ENCODE peak calls at places on chromosome 13, in seven cellular contexts. One of them, this sample, is unnamed.

GRCh38 chr13:26957163-26957562 is 196.6 kb upstream of the GPR12 start:
- ATAC-seq in body of pancreas: no peak
- ATAC-seq in activated naive CD8-positive, alpha-beta T cell treated with anti-CD3 and anti-CD28 coated beads, Interleukin-2, amount 10 ng/mL, durations not matched to agents 7 days and 5 days: no peak
- ATAC-seq in right cardiac atrium: no peak
- ATAC-seq in psoas muscle: no peak
- ATAC-seq in mucosa of descending colon: peak; percentile 23
- ATAC-seq in left cardiac atrium: no peak
- ATAC-seq in this sample: no peak

GRCh38 chr13:68378294-68378693 is 1148.2 kb upstream of the PCDH9 start:
- ATAC-seq in body of pancreas: no peak
- ATAC-seq in activated naive CD8-positive, alpha-beta T cell treated with anti-CD3 and anti-CD28 coated beads, Interleukin-2, amount 10 ng/mL, durations not matched to agents 7 days and 5 days: no peak
- ATAC-seq in right cardiac atrium: no peak
- ATAC-seq in psoas muscle: no peak
- ATAC-seq in mucosa of descending colon: no peak
- ATAC-seq in left cardiac atrium: no peak
- ATAC-seq in this sample: no peak

GRCh38 chr13:30121666-30122065 is 185.7 kb downstream of the KATNAL1 start:
- ATAC-seq in body of pancreas: no peak
- ATAC-seq in activated naive CD8-positive, alpha-beta T cell treated with anti-CD3 and anti-CD28 coated beads, Interleukin-2, amount 10 ng/mL, durations not matched to agents 7 days and 5 days: no peak
- ATAC-seq in right cardiac atrium: no peak
- ATAC-seq in psoas muscle: no peak
- ATAC-seq in mucosa of descending colon: no peak
- ATAC-seq in left cardiac atrium: no peak
- ATAC-seq in this sample: no peak

GRCh38 chr13:114099918-114100445 is 32.4 kb downstream of the RASA3 start:
- ATAC-seq in body of pancreas: peak; percentile 36
- ATAC-seq in activated naive CD8-positive, alpha-beta T cell treated with anti-CD3 and anti-CD28 coated beads, Interleukin-2, amount 10 ng/mL, durations not matched to agents 7 days and 5 days: no peak
- ATAC-seq in right cardiac atrium: no peak
- ATAC-seq in psoas muscle: peak; percentile 42
- ATAC-seq in mucosa of descending colon: peak; percentile 54
- ATAC-seq in left cardiac atrium: no peak
- ATAC-seq in this sample: no peak

GRCh38 chr13:31310781-31311180 is 111.0 kb downstream of the B3GLCT start:
- ATAC-seq in body of pancreas: no peak
- ATAC-seq in activated naive CD8-positive, alpha-beta T cell treated with anti-CD3 and anti-CD28 coated beads, Interleukin-2, amount 10 ng/mL, durations not matched to agents 7 days and 5 days: no peak
- ATAC-seq in right cardiac atrium: peak; percentile 69
- ATAC-seq in psoas muscle: peak; percentile 98
- ATAC-seq in mucosa of descending colon: no peak
- ATAC-seq in left cardiac atrium: peak; percentile 92
- ATAC-seq in this sample: no peak

GRCh38 chr13:33934343-33934742 is 116.4 kb downstream of the RFC3 start:
- ATAC-seq in body of pancreas: no peak
- ATAC-seq in activated naive CD8-positive, alpha-beta T cell treated with anti-CD3 and anti-CD28 coated beads, Interleukin-2, amount 10 ng/mL, durations not matched to agents 7 days and 5 days: no peak
- ATAC-seq in right cardiac atrium: no peak
- ATAC-seq in psoas muscle: no peak
- ATAC-seq in mucosa of descending colon: no peak
- ATAC-seq in left cardiac atrium: no peak
- ATAC-seq in this sample: no peak

GRCh38 chr13:25267715-25268114 is 19.6 kb downstream of the MTMR6 start:
- ATAC-seq in body of pancreas: no peak
- ATAC-seq in activated naive CD8-positive, alpha-beta T cell treated with anti-CD3 and anti-CD28 coated beads, Interleukin-2, amount 10 ng/mL, durations not matched to agents 7 days and 5 days: no peak
- ATAC-seq in right cardiac atrium: no peak
- ATAC-seq in psoas muscle: no peak
- ATAC-seq in mucosa of descending colon: no peak
- ATAC-seq in left cardiac atrium: no peak
- ATAC-seq in this sample: peak; percentile 75

GRCh38 chr13:112692104-112692503 is 2.3 kb downstream of the ATP11A start:
- ATAC-seq in body of pancreas: no peak
- ATAC-seq in activated naive CD8-positive, alpha-beta T cell treated with anti-CD3 and anti-CD28 coated beads, Interleukin-2, amount 10 ng/mL, durations not matched to agents 7 days and 5 days: no peak
- ATAC-seq in right cardiac atrium: no peak
- ATAC-seq in psoas muscle: no peak
- ATAC-seq in mucosa of descending colon: no peak
- ATAC-seq in left cardiac atrium: no peak
- ATAC-seq in this sample: no peak

GRCh38 chr13:114323349-114323748 is 9.0 kb downstream of the CHAMP1 start:
- ATAC-seq in body of pancreas: no peak
- ATAC-seq in activated naive CD8-positive, alpha-beta T cell treated with anti-CD3 and anti-CD28 coated beads, Interleukin-2, amount 10 ng/mL, durations not matched to agents 7 days and 5 days: no peak
- ATAC-seq in right cardiac atrium: no peak
- ATAC-seq in psoas muscle: no peak
- ATAC-seq in mucosa of descending colon: no peak
- ATAC-seq in left cardiac atrium: no peak
- ATAC-seq in this sample: peak; percentile 56

GRCh38 chr13:24348385-24348784 is 39.0 kb downstream of the C1QTNF9 start:
- ATAC-seq in body of pancreas: no peak
- ATAC-seq in activated naive CD8-positive, alpha-beta T cell treated with anti-CD3 and anti-CD28 coated beads, Interleukin-2, amount 10 ng/mL, durations not matched to agents 7 days and 5 days: no peak
- ATAC-seq in right cardiac atrium: no peak
- ATAC-seq in psoas muscle: no peak
- ATAC-seq in mucosa of descending colon: peak; percentile 24
- ATAC-seq in left cardiac atrium: no peak
- ATAC-seq in this sample: no peak

GRCh38 chr13:79466852-79467251 is 14.1 kb upstream of the NDFIP2 start:
- ATAC-seq in body of pancreas: no peak
- ATAC-seq in activated naive CD8-positive, alpha-beta T cell treated with anti-CD3 and anti-CD28 coated beads, Interleukin-2, amount 10 ng/mL, durations not matched to agents 7 days and 5 days: no peak
- ATAC-seq in right cardiac atrium: no peak
- ATAC-seq in psoas muscle: no peak
- ATAC-seq in mucosa of descending colon: no peak
- ATAC-seq in left cardiac atrium: no peak
- ATAC-seq in this sample: no peak

GRCh38 chr13:58531614-58532013 is 900.1 kb downstream of the PCDH17 start:
- ATAC-seq in body of pancreas: no peak
- ATAC-seq in activated naive CD8-positive, alpha-beta T cell treated with anti-CD3 and anti-CD28 coated beads, Interleukin-2, amount 10 ng/mL, durations not matched to agents 7 days and 5 days: no peak
- ATAC-seq in right cardiac atrium: no peak
- ATAC-seq in psoas muscle: no peak
- ATAC-seq in mucosa of descending colon: no peak
- ATAC-seq in left cardiac atrium: no peak
- ATAC-seq in this sample: no peak

GRCh38 chr13:44921931-44922758 is 67.1 kb downstream of the NUFIP1 start:
- ATAC-seq in body of pancreas: peak; percentile 10
- ATAC-seq in activated naive CD8-positive, alpha-beta T cell treated with anti-CD3 and anti-CD28 coated beads, Interleukin-2, amount 10 ng/mL, durations not matched to agents 7 days and 5 days: no peak
- ATAC-seq in right cardiac atrium: peak; percentile 53
- ATAC-seq in psoas muscle: peak; percentile 78
- ATAC-seq in mucosa of descending colon: peak; percentile 60
- ATAC-seq in left cardiac atrium: peak; percentile 10
- ATAC-seq in this sample: no peak

GRCh38 chr13:95677564-95678386 is 836 bp downstream of the DNAJC3 start:
- ATAC-seq in body of pancreas: no peak
- ATAC-seq in activated naive CD8-positive, alpha-beta T cell treated with anti-CD3 and anti-CD28 coated beads, Interleukin-2, amount 10 ng/mL, durations not matched to agents 7 days and 5 days: no peak
- ATAC-seq in right cardiac atrium: no peak
- ATAC-seq in psoas muscle: peak; percentile 21
- ATAC-seq in mucosa of descending colon: no peak
- ATAC-seq in left cardiac atrium: peak; percentile 4
- ATAC-seq in this sample: no peak

GRCh38 chr13:57629821-57630235 is 1.7 kb upstream of the PCDH17 start:
- ATAC-seq in body of pancreas: peak; percentile 76
- ATAC-seq in activated naive CD8-positive, alpha-beta T cell treated with anti-CD3 and anti-CD28 coated beads, Interleukin-2, amount 10 ng/mL, durations not matched to agents 7 days and 5 days: peak; percentile 39
- ATAC-seq in right cardiac atrium: peak; percentile 87
- ATAC-seq in psoas muscle: peak; percentile 55
- ATAC-seq in mucosa of descending colon: peak; percentile 27
- ATAC-seq in left cardiac atrium: peak; percentile 84
- ATAC-seq in this sample: peak; percentile 80

GRCh38 chr13:113545455-113545930 is 39.1 kb upstream of the TFDP1 start:
- ATAC-seq in body of pancreas: no peak
- ATAC-seq in activated naive CD8-positive, alpha-beta T cell treated with anti-CD3 and anti-CD28 coated beads, Interleukin-2, amount 10 ng/mL, durations not matched to agents 7 days and 5 days: no peak
- ATAC-seq in right cardiac atrium: peak; percentile 52
- ATAC-seq in psoas muscle: no peak
- ATAC-seq in mucosa of descending colon: no peak
- ATAC-seq in left cardiac atrium: peak; percentile 28
- ATAC-seq in this sample: no peak

GRCh38 chr13:28564030-28564429 is 69.1 kb upstream of the FLT1 start:
- ATAC-seq in body of pancreas: no peak
- ATAC-seq in activated naive CD8-positive, alpha-beta T cell treated with anti-CD3 and anti-CD28 coated beads, Interleukin-2, amount 10 ng/mL, durations not matched to agents 7 days and 5 days: no peak
- ATAC-seq in right cardiac atrium: no peak
- ATAC-seq in psoas muscle: no peak
- ATAC-seq in mucosa of descending colon: peak; percentile 88
- ATAC-seq in left cardiac atrium: no peak
- ATAC-seq in this sample: no peak

GRCh38 chr13:28451482-28452217 is 43.3 kb downstream of the FLT1 start:
- ATAC-seq in body of pancreas: no peak
- ATAC-seq in activated naive CD8-positive, alpha-beta T cell treated with anti-CD3 and anti-CD28 coated beads, Interleukin-2, amount 10 ng/mL, durations not matched to agents 7 days and 5 days: no peak
- ATAC-seq in right cardiac atrium: peak; percentile 83
- ATAC-seq in psoas muscle: no peak
- ATAC-seq in mucosa of descending colon: no peak
- ATAC-seq in left cardiac atrium: peak; percentile 77
- ATAC-seq in this sample: no peak

GRCh38 chr13:97367427-97367826 is 66.5 kb upstream of the RAP2A start:
- ATAC-seq in body of pancreas: no peak
- ATAC-seq in activated naive CD8-positive, alpha-beta T cell treated with anti-CD3 and anti-CD28 coated beads, Interleukin-2, amount 10 ng/mL, durations not matched to agents 7 days and 5 days: no peak
- ATAC-seq in right cardiac atrium: peak; percentile 49
- ATAC-seq in psoas muscle: peak; percentile 70
- ATAC-seq in mucosa of descending colon: peak; percentile 42
- ATAC-seq in left cardiac atrium: peak; percentile 54
- ATAC-seq in this sample: no peak

GRCh38 chr13:91889641-91890040 is 491.2 kb downstream of the GPC5 start:
- ATAC-seq in body of pancreas: no peak
- ATAC-seq in activated naive CD8-positive, alpha-beta T cell treated with anti-CD3 and anti-CD28 coated beads, Interleukin-2, amount 10 ng/mL, durations not matched to agents 7 days and 5 days: no peak
- ATAC-seq in right cardiac atrium: no peak
- ATAC-seq in psoas muscle: no peak
- ATAC-seq in mucosa of descending colon: no peak
- ATAC-seq in left cardiac atrium: no peak
- ATAC-seq in this sample: no peak